ENCODE peak calls at places on chromosome 19, in five cellular contexts. R, E, J, M and F are unnamed samples.

GRCh38 chr19:10471909-10472308 is 31.2 kb downstream of the KEAP1 start:
- DNase-seq in R (peak; percentile 83), E (peak; percentile 54), J (peak; percentile 28), M (peak; percentile 32), F (no peak)

GRCh38 chr19:23823952-23824389 is 65.3 kb upstream of the ZNF681 start:
- DNase-seq in R (peak; percentile 90), E (peak; percentile 9), J (no peak), M (no peak), F (peak; percentile 12)

GRCh38 chr19:15683411-15683810 is 10.5 kb downstream of the CYP4F12 start:
- DNase-seq in R (no peak), E (no peak), J (no peak), M (no peak), F (no peak)

GRCh38 chr19:11530432-11530831 is 1.5 kb upstream of the ECSIT start:
- DNase-seq in R (peak; percentile 75), E (peak; percentile 95), J (peak; percentile 56), M (peak; percentile 80), F (no peak)

GRCh38 chr19:49710372-49710951 is 19.5 kb downstream of the CPT1C start:
- DNase-seq in R (no peak), E (no peak), J (no peak), M (peak; percentile 49), F (no peak)

GRCh38 chr19:21569497-21569870 is 64.1 kb downstream of the ZNF429 start:
- DNase-seq in R (peak; percentile 69), E (no peak), J (no peak), M (no peak), F (no peak)

GRCh38 chr19:32252333-32252669 is 93.1 kb upstream of the ZNF507 start:
- DNase-seq in R (no peak), E (no peak), J (no peak), M (no peak), F (no peak)

GRCh38 chr19:45782162-45782623 is at the start of gene DMPK:
- DNase-seq in R (no peak), E (no peak), J (peak; percentile 45), M (peak; percentile 38), F (no peak)

GRCh38 chr19:29617336-29618266 is 11.5 kb downstream of the POP4 start:
- DNase-seq in R (no peak), E (no peak), J (no peak), M (no peak), F (no peak)

GRCh38 chr19:29501816-29502580 is 23.8 kb upstream of the VSTM2B start:
- DNase-seq in R (no peak), E (no peak), J (no peak), M (no peak), F (no peak)

GRCh38 chr19:5718032-5718578 is 1.8 kb downstream of the LONP1 start:
- DNase-seq in R (peak; percentile 20), E (no peak), J (no peak), M (no peak), F (no peak)

GRCh38 chr19:14004619-14005380 is 1.3 kb downstream of the RFX1 start:
- DNase-seq in R (peak; percentile 60), E (peak; percentile 58), J (no peak), M (peak; percentile 14), F (peak; percentile 34)

GRCh38 chr19:34732548-34733255 is 1.3 kb upstream of the ZNF181 start:
- DNase-seq in R (peak; percentile 8), E (no peak), J (no peak), M (peak; percentile 71), F (no peak)

GRCh38 chr19:5522106-5522505 is 45.6 kb downstream of the TINCR start:
- DNase-seq in R (no peak), E (no peak), J (no peak), M (no peak), F (no peak)

GRCh38 chr19:52991484-52991883 is 22.2 kb upstream of the ERVV-1 start:
- DNase-seq in R (no peak), E (no peak), J (no peak), M (no peak), F (no peak)

GRCh38 chr19:29804493-29804892 is 7.3 kb upstream of the CCNE1 start:
- DNase-seq in R (no peak), E (no peak), J (no peak), M (no peak), F (peak; percentile 53)

GRCh38 chr19:41114132-41114531 is at the start of gene CYP2F1:
- DNase-seq in R (no peak), E (no peak), J (no peak), M (no peak), F (no peak)

DNA sequence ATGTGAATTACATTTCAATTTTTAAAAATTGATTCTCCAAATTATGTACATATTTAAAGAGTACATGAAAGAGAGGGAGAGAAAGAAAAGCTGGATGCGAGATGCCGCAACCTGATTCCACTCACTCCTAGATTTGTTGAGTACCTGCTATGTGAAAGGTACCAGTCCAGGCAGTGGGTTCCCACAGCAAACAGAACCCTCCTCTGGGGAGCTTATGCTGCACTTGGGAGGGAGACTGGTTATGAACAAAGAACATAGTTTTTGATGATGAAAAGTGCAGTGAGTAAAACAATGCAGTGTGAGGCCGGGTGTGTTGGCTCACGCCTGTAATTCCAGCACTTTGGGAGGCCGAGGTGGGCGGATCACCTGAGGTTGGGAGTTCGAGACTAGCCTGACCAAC is 43.4 kb downstream of the ACTN4 start:
- DNase-seq in R (no peak), E (no peak), J (no peak), M (no peak), F (no peak)
- TF ChIP-seq MAX in R (no peak), E (no peak), J (no peak), M (no peak), F (no peak)

GRCh38 chr19:2343289-2343982 is 15.0 kb downstream of the SPPL2B start:
- DNase-seq in R (no peak), E (no peak), J (no peak), M (no peak), F (no peak)
- TF ChIP-seq MAX in R (no peak), E (no peak), J (no peak), M (no peak), F (no peak)

GRCh38 chr19:18145391-18145999 is 7.5 kb upstream of the PIK3R2 start:
- DNase-seq in R (no peak), E (no peak), J (no peak), M (no peak), F (no peak)
- TF ChIP-seq MAX in R (no peak), E (no peak), J (no peak), M (no peak), F (no peak)

DNA sequence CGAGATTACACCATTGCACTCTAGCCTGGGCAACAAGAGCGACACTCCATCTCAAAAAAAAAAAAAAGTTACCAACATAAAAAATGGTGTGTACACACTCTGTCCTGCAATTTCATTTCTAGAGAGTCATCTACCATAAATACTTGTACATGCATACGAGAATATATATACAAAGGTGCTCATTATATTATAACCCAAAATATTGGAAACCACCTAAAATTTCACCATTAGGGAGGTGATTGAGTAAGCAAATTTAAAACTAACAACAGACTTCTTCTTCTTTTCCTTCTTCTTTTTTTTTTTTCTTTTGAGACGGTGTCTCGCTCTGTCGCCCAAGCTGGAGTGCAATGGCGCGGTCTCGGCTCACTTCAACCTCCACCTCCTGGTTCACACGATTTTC is 7.4 kb upstream of the C5AR1 start:
- DNase-seq in R (no peak), E (no peak), J (no peak), M (no peak), F (no peak)
- TF ChIP-seq MAX in R (no peak), E (no peak), J (no peak), M (no peak), F (no peak)